ENCODE peak calls at places on chromosomes 5 and 9, in eight cellular contexts. One of them, this sample, is unnamed.

GRCh38 chr9:15834541-15834940 is 281.7 kb downstream of the CCDC171 start:
- DNase-seq in SJSA1: no peak
- DNase-seq in fibroblast of the aortic adventitia: peak
- DNase-seq in WERI-Rb-1: no peak
- DNase-seq in AG04450: no peak
- DNase-seq in HepG2: no peak
- DNase-seq in lung: no peak
- DNase-seq in NB4: peak
- DNase-seq in this sample: peak

GRCh38 chr9:98045234-98046160 is 11.0 kb upstream of the NANS start:
- DNase-seq in HepG2: peak
- DNase-seq in AG04450: no peak
- DNase-seq in lung: no peak
- DNase-seq in SJSA1: no peak
- DNase-seq in fibroblast of the aortic adventitia: peak
- DNase-seq in NB4: peak
- DNase-seq in WERI-Rb-1: no peak
- DNase-seq in this sample: no peak

GRCh38 chr5:135106610-135107009 is 72.6 kb upstream of the PITX1 start:
- DNase-seq in HepG2: no peak
- DNase-seq in fibroblast of the aortic adventitia: no peak
- DNase-seq in SJSA1: no peak
- DNase-seq in lung: no peak
- DNase-seq in NB4: peak
- DNase-seq in WERI-Rb-1: no peak
- DNase-seq in AG04450: peak
- DNase-seq in this sample: no peak

GRCh38 chr5:107894361-107894760 is 223.6 kb upstream of the EFNA5 start:
- DNase-seq in AG04450: no peak
- DNase-seq in lung: no peak
- DNase-seq in WERI-Rb-1: no peak
- DNase-seq in NB4: no peak
- DNase-seq in HepG2: no peak
- DNase-seq in fibroblast of the aortic adventitia: peak
- DNase-seq in SJSA1: no peak
- DNase-seq in this sample: peak

GRCh38 chr5:66661149-66661548 is 65.0 kb downstream of the MAST4 start:
- DNase-seq in SJSA1: no peak
- DNase-seq in fibroblast of the aortic adventitia: peak
- DNase-seq in NB4: no peak
- DNase-seq in HepG2: no peak
- DNase-seq in AG04450: no peak
- DNase-seq in lung: no peak
- DNase-seq in WERI-Rb-1: no peak
- DNase-seq in this sample: no peak

GRCh38 chr9:90300901-90301688 is 341.5 kb downstream of the DIRAS2 start:
- DNase-seq in SJSA1: peak
- DNase-seq in HepG2: no peak
- DNase-seq in fibroblast of the aortic adventitia: peak
- DNase-seq in NB4: peak
- DNase-seq in AG04450: peak
- DNase-seq in lung: no peak
- DNase-seq in WERI-Rb-1: peak
- DNase-seq in this sample: peak

GRCh38 chr5:141513021-141513626 is 24.2 kb downstream of the PCDHGC5 start:
- DNase-seq in fibroblast of the aortic adventitia: no peak
- DNase-seq in NB4: peak
- DNase-seq in AG04450: no peak
- DNase-seq in HepG2: no peak
- DNase-seq in SJSA1: no peak
- DNase-seq in lung: no peak
- DNase-seq in WERI-Rb-1: no peak
- DNase-seq in this sample: no peak

GRCh38 chr5:51846015-51846414 is 462.8 kb downstream of the ISL1 start:
- DNase-seq in SJSA1: no peak
- DNase-seq in HepG2: no peak
- DNase-seq in fibroblast of the aortic adventitia: no peak
- DNase-seq in NB4: peak
- DNase-seq in WERI-Rb-1: no peak
- DNase-seq in lung: no peak
- DNase-seq in AG04450: no peak
- DNase-seq in this sample: no peak

GRCh38 chr5:126965487-126965886 is 64.9 kb downstream of the MARCHF3 start:
- DNase-seq in fibroblast of the aortic adventitia: no peak
- DNase-seq in WERI-Rb-1: no peak
- DNase-seq in lung: no peak
- DNase-seq in SJSA1: no peak
- DNase-seq in HepG2: no peak
- DNase-seq in AG04450: no peak
- DNase-seq in NB4: no peak
- DNase-seq in this sample: no peak

GRCh38 chr9:82797539-82797938 is 265.4 kb downstream of the RASEF start:
- DNase-seq in HepG2: no peak
- DNase-seq in SJSA1: no peak
- DNase-seq in AG04450: no peak
- DNase-seq in lung: no peak
- DNase-seq in fibroblast of the aortic adventitia: no peak
- DNase-seq in NB4: no peak
- DNase-seq in WERI-Rb-1: peak
- DNase-seq in this sample: no peak

GRCh38 chr5:74441616-74442015 is 198.9 kb downstream of the ENC1 start:
- DNase-seq in SJSA1: no peak
- DNase-seq in HepG2: no peak
- DNase-seq in AG04450: no peak
- DNase-seq in fibroblast of the aortic adventitia: no peak
- DNase-seq in lung: no peak
- DNase-seq in WERI-Rb-1: peak
- DNase-seq in NB4: no peak
- DNase-seq in this sample: no peak

GRCh38 chr9:35828716-35829083 is at the start of gene FAM221B:
- DNase-seq in HepG2: no peak
- DNase-seq in SJSA1: no peak
- DNase-seq in fibroblast of the aortic adventitia: peak
- DNase-seq in WERI-Rb-1: no peak
- DNase-seq in AG04450: no peak
- DNase-seq in lung: no peak
- DNase-seq in NB4: no peak
- DNase-seq in this sample: no peak

DNA sequence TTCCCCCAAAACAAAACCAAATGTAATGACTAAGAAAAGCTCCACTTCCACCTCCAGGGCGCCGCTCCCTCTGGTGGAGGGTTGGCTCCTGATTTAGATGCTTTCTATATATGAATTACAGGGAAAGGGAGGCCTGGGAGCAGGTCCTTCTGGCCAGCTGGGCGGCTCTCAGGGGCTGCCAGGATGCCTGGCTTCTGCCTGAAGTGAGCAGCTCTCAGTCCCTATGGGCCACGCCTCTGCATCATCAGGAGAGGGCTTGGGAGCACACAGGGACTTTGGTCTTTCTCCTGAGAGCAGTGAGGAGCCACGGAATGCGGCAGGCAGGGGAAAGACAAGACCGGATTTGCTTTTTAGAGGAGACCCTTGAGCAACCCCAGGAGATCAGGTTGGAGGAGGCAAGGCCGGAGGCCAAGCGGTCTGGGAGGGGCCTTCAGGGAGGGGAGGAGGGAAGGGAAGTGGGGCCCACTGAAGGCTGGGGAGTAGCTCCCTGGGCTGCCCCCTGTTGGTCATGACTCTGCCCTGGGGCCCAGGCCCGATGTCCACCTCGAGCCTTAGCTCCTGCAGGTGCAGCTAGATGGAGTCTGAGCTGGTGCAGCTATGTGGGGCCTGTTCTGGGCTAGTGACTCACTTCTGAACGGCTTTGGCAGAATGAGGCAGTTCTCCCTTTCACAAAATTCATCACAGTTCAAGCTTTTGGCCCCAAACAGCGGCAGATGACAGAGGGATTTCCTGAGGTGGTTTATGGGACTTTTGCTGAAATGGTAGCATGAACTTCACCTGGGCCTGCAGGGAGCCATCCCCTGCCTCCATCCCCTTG is 11.3 kb upstream of the GRHPR start:
- DNase-seq in HepG2: peak
- DNase-seq in NB4: no peak
- DNase-seq in lung: no peak
- DNase-seq in WERI-Rb-1: no peak
- DNase-seq in SJSA1: no peak
- DNase-seq in AG04450: no peak
- DNase-seq in fibroblast of the aortic adventitia: peak
- DNase-seq in this sample: no peak
- H3K4me3 ChIP-seq in HepG2: peak
- H3K4me3 ChIP-seq in NB4: no peak
- H3K4me3 ChIP-seq in lung: no peak
- H3K4me3 ChIP-seq in WERI-Rb-1: no peak
- H3K4me3 ChIP-seq in SJSA1: no peak
- H3K4me3 ChIP-seq in AG04450: no peak
- H3K4me3 ChIP-seq in fibroblast of the aortic adventitia: no peak
- H3K4me3 ChIP-seq in this sample: no peak

GRCh38 chr5:34570721-34571379 is 85.3 kb upstream of the RAI14 start:
- DNase-seq in HepG2: no peak
- DNase-seq in lung: no peak
- DNase-seq in fibroblast of the aortic adventitia: peak
- DNase-seq in AG04450: no peak
- DNase-seq in WERI-Rb-1: no peak
- DNase-seq in NB4: no peak
- DNase-seq in SJSA1: no peak
- DNase-seq in this sample: no peak
- H3K4me3 ChIP-seq in HepG2: no peak
- H3K4me3 ChIP-seq in lung: no peak
- H3K4me3 ChIP-seq in fibroblast of the aortic adventitia: no peak
- H3K4me3 ChIP-seq in AG04450: no peak
- H3K4me3 ChIP-seq in WERI-Rb-1: no peak
- H3K4me3 ChIP-seq in NB4: no peak
- H3K4me3 ChIP-seq in SJSA1: no peak
- H3K4me3 ChIP-seq in this sample: no peak

DNA sequence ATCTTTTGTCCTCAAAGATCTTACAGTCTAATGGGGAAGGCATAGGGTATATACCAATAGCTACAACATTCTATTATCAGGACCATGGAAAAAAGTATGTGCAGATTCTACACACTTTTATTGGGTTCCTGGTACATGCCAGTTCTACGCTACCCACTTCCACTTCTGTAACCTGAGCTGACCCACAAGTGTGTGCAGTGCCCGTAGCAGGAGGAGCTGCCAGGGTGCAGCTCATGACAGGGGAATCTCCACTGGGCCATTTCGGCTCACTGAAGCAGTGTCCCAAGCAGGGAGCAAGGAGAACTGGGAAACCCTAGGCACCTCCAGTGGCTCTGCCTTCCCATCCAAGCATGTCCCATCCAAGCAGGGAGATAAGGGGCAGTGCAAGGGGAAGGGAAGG is 60.4 kb downstream of the FOXI1 start:
- DNase-seq in HepG2: no peak
- DNase-seq in WERI-Rb-1: no peak
- DNase-seq in SJSA1: no peak
- DNase-seq in AG04450: no peak
- DNase-seq in lung: no peak
- DNase-seq in fibroblast of the aortic adventitia: no peak
- DNase-seq in NB4: no peak
- DNase-seq in this sample: no peak
- H3K4me3 ChIP-seq in HepG2: no peak
- H3K4me3 ChIP-seq in WERI-Rb-1: no peak
- H3K4me3 ChIP-seq in SJSA1: no peak
- H3K4me3 ChIP-seq in AG04450: no peak
- H3K4me3 ChIP-seq in lung: no peak
- H3K4me3 ChIP-seq in fibroblast of the aortic adventitia: no peak
- H3K4me3 ChIP-seq in NB4: no peak
- H3K4me3 ChIP-seq in this sample: no peak

GRCh38 chr5:102296229-102296817 is at the start of gene SLCO4C1:
- DNase-seq in WERI-Rb-1: no peak
- DNase-seq in fibroblast of the aortic adventitia: peak
- DNase-seq in lung: peak
- DNase-seq in HepG2: peak
- DNase-seq in AG04450: no peak
- DNase-seq in NB4: peak
- DNase-seq in SJSA1: peak
- DNase-seq in this sample: peak
- H3K4me3 ChIP-seq in WERI-Rb-1: no peak
- H3K4me3 ChIP-seq in fibroblast of the aortic adventitia: peak
- H3K4me3 ChIP-seq in lung: peak
- H3K4me3 ChIP-seq in HepG2: peak
- H3K4me3 ChIP-seq in AG04450: no peak
- H3K4me3 ChIP-seq in NB4: peak
- H3K4me3 ChIP-seq in SJSA1: peak
- H3K4me3 ChIP-seq in this sample: peak

DNA sequence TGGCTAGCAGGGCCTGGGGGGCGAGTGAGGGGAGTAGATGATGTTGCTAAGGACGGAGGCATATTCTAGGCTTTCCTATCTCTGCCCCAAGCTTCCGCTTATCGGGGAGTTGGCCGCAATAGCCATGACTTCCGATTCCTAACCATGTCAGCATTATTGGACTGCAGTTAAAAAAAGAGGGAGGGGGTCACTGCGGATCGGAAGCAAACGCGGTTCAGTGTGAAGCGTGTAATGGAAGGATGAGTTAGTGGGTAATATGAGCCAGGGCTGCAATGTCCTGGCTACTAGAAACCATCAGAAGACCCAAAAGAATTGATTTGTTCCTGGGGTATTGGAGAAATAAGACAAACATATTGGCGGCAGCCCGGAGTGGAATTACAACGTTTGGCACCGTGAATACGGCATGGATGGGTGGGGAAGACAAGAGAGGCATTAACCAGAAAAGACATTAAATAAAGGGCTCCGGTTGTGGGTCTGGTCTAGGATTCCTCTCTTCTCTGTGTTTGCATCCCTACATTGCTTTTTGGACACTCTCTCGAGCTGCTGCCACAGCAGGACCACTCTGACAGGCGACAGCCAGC is 138.8 kb upstream of the PALM2AKAP2 start:
- DNase-seq in HepG2: no peak
- DNase-seq in NB4: peak
- DNase-seq in WERI-Rb-1: no peak
- DNase-seq in SJSA1: no peak
- DNase-seq in fibroblast of the aortic adventitia: peak
- DNase-seq in AG04450: no peak
- DNase-seq in lung: no peak
- DNase-seq in this sample: no peak
- H3K4me3 ChIP-seq in HepG2: no peak
- H3K4me3 ChIP-seq in NB4: no peak
- H3K4me3 ChIP-seq in WERI-Rb-1: no peak
- H3K4me3 ChIP-seq in SJSA1: peak
- H3K4me3 ChIP-seq in fibroblast of the aortic adventitia: peak
- H3K4me3 ChIP-seq in AG04450: peak
- H3K4me3 ChIP-seq in lung: no peak
- H3K4me3 ChIP-seq in this sample: peak

This sample was measured in skeletal muscle cell.